ENCODE peak calls at places on chromosome 16, in seven cellular contexts. Q, C, B, V, X, J and N are unnamed samples.

GRCh38 chr16:23026777-23027362 is 122.4 kb downstream of the USP31 start:
- DNase-seq in Q (no peak), C (no peak), B (peak), V (peak), X (peak), J (no peak), N (peak)

GRCh38 chr16:49411121-49411970 is 37.7 kb downstream of the C16orf78 start:
- DNase-seq in Q (no peak), C (no peak), B (no peak), V (no peak), X (no peak), J (no peak), N (no peak)

GRCh38 chr16:20383106-20384029 is 21.2 kb downstream of the PDILT start:
- DNase-seq in Q (no peak), C (peak), B (peak), V (peak), X (peak), J (peak), N (peak)

GRCh38 chr16:3089717-3090592 is 9.1 kb downstream of the ZSCAN10 start:
- DNase-seq in Q (no peak), C (no peak), B (no peak), V (no peak), X (no peak), J (no peak), N (no peak)

GRCh38 chr16:49644143-49644460 is 211.8 kb downstream of the ZNF423 start:
- DNase-seq in Q (no peak), C (no peak), B (peak), V (no peak), X (no peak), J (no peak), N (no peak)

GRCh38 chr16:4586297-4586696 is 28.4 kb downstream of the UBALD1 start:
- DNase-seq in Q (no peak), C (no peak), B (no peak), V (no peak), X (no peak), J (no peak), N (no peak)

GRCh38 chr16:2919511-2920255 is 8.0 kb downstream of the FLYWCH1 start:
- DNase-seq in Q (no peak), C (peak), B (peak), V (peak), X (peak), J (peak), N (peak)

GRCh38 chr16:90008708-90009145 is 10.5 kb downstream of the DBNDD1 start:
- DNase-seq in Q (no peak), C (no peak), B (no peak), V (no peak), X (no peak), J (no peak), N (peak)

GRCh38 chr16:70638814-70639792 is 7.3 kb upstream of the IL34 start:
- DNase-seq in Q (no peak), C (no peak), B (peak), V (no peak), X (no peak), J (no peak), N (no peak)

GRCh38 chr16:27449434-27450188 is 47.6 kb downstream of the IL21R start:
- DNase-seq in Q (no peak), C (peak), B (no peak), V (no peak), X (no peak), J (no peak), N (peak)

GRCh38 chr16:82544378-82544777 is 82.4 kb upstream of the CDH13 start:
- DNase-seq in Q (no peak), C (no peak), B (no peak), V (no peak), X (no peak), J (no peak), N (no peak)

GRCh38 chr16:12459401-12459791 is 344.3 kb downstream of the CPPED1 start:
- DNase-seq in Q (peak), C (peak), B (no peak), V (no peak), X (no peak), J (peak), N (no peak)

GRCh38 chr16:2147981-2148671 is at the start of gene RAB26:
- DNase-seq in Q (peak), C (peak), B (peak), V (peak), X (peak), J (peak), N (peak)

GRCh38 chr16:54651851-54652770 is 278.6 kb upstream of the IRX5 start:
- DNase-seq in Q (peak), C (no peak), B (peak), V (no peak), X (no peak), J (no peak), N (no peak)

GRCh38 chr16:57126412-57126811 is 34.0 kb downstream of the CPNE2 start:
- DNase-seq in Q (no peak), C (no peak), B (no peak), V (no peak), X (no peak), J (no peak), N (peak)

GRCh38 chr16:11111166-11111565 is 144.8 kb downstream of the SOCS1 start:
- DNase-seq in Q (no peak), C (no peak), B (no peak), V (no peak), X (no peak), J (no peak), N (no peak)

GRCh38 chr16:79770244-79771064 is 169.9 kb upstream of the MAF start:
- DNase-seq in Q (peak), C (peak), B (peak), V (peak), X (peak), J (peak), N (peak)

GRCh38 chr16:77469639-77470038 is 34.8 kb upstream of the ADAMTS18 start:
- DNase-seq in Q (no peak), C (no peak), B (no peak), V (no peak), X (no peak), J (no peak), N (no peak)

GRCh38 chr16:75491876-75492275 is 3.4 kb downstream of the CHST6 start:
- DNase-seq in Q (no peak), C (no peak), B (no peak), V (no peak), X (no peak), J (no peak), N (peak)

GRCh38 chr16:88628512-88628974 is 9.8 kb upstream of the IL17C start:
- DNase-seq in Q (no peak), C (no peak), B (peak), V (no peak), X (peak), J (no peak), N (no peak)

GRCh38 chr16:77662241-77662640 is 60.1 kb upstream of the NUDT7 start:
- DNase-seq in Q (no peak), C (no peak), B (no peak), V (no peak), X (no peak), J (no peak), N (no peak)

GRCh38 chr16:53732296-53732929 is 28.5 kb downstream of the FTO start:
- DNase-seq in Q (no peak), C (peak), B (peak), V (no peak), X (peak), J (no peak), N (no peak)

GRCh38 chr16:4601317-4602186 is 13.1 kb downstream of the UBALD1 start:
- DNase-seq in Q (no peak), C (no peak), B (peak), V (no peak), X (no peak), J (no peak), N (no peak)

GRCh38 chr16:17271687-17272086 is 199.1 kb downstream of the XYLT1 start:
- DNase-seq in Q (no peak), C (peak), B (peak), V (no peak), X (no peak), J (peak), N (no peak)

GRCh38 chr16:35690413-35690812 is 2231.0 kb downstream of the TP53TG3F start:
- DNase-seq in Q (no peak), C (no peak), B (no peak), V (no peak), X (no peak), J (no peak), N (no peak)

GRCh38 chr16:70685938-70686375 is at the start of gene MTSS2:
- DNase-seq in Q (peak), C (peak), B (peak), V (peak), X (peak), J (peak), N (peak)

GRCh38 chr16:57029161-57030160 is 40.1 kb downstream of the NLRC5 start:
- DNase-seq in Q (no peak), C (no peak), B (peak), V (no peak), X (no peak), J (no peak), N (peak)

GRCh38 chr16:893360-893759 is 77.4 kb downstream of the LMF1 start:
- DNase-seq in Q (no peak), C (no peak), B (no peak), V (no peak), X (no peak), J (no peak), N (no peak)

GRCh38 chr16:75045424-75045823 is 46.6 kb downstream of the ZNRF1 start:
- DNase-seq in Q (no peak), C (no peak), B (no peak), V (no peak), X (no peak), J (no peak), N (no peak)

GRCh38 chr16:67207116-67207856 is 8.4 kb downstream of the ELMO3 start:
- DNase-seq in Q (no peak), C (no peak), B (no peak), V (no peak), X (no peak), J (no peak), N (no peak)

GRCh38 chr16:88815901-88816589 is 4.3 kb upstream of the APRT start:
- DNase-seq in Q (no peak), C (peak), B (peak), V (peak), X (peak), J (no peak), N (peak)

GRCh38 chr16:85162478-85163277 is 50.4 kb upstream of the CIBAR2 start:
- DNase-seq in Q (no peak), C (no peak), B (peak), V (no peak), X (peak), J (peak), N (no peak)

GRCh38 chr16:65884018-65884417 is 482.5 kb upstream of the CDH5 start:
- DNase-seq in Q (no peak), C (no peak), B (no peak), V (no peak), X (no peak), J (no peak), N (no peak)

GRCh38 chr16:65414284-65414984 is 292.6 kb upstream of the CDH11 start:
- DNase-seq in Q (no peak), C (no peak), B (peak), V (no peak), X (peak), J (no peak), N (peak)

GRCh38 chr16:56189990-56190902 is 1.0 kb upstream of the GNAO1 start:
- DNase-seq in Q (no peak), C (no peak), B (no peak), V (no peak), X (peak), J (peak), N (no peak)

GRCh38 chr16:56938664-56939513 is 6.9 kb downstream of the HERPUD1 start:
- DNase-seq in Q (no peak), C (no peak), B (no peak), V (no peak), X (no peak), J (no peak), N (peak)

GRCh38 chr16:52455549-52456277 is 91.2 kb downstream of the TOX3 start:
- DNase-seq in Q (no peak), C (no peak), B (no peak), V (no peak), X (no peak), J (no peak), N (no peak)

GRCh38 chr16:88770459-88771293 is 14.3 kb downstream of the PIEZO1 start:
- DNase-seq in Q (peak), C (peak), B (peak), V (no peak), X (peak), J (no peak), N (peak)

GRCh38 chr16:50665128-50665878 is 15.8 kb downstream of the SNX20 start:
- DNase-seq in Q (peak), C (peak), B (peak), V (peak), X (peak), J (peak), N (peak)

GRCh38 chr16:50668368-50669008 is 12.6 kb downstream of the SNX20 start:
- DNase-seq in Q (no peak), C (peak), B (no peak), V (no peak), X (no peak), J (no peak), N (no peak)

GRCh38 chr16:50669741-50670140 is 11.4 kb downstream of the SNX20 start:
- DNase-seq in Q (no peak), C (no peak), B (no peak), V (no peak), X (no peak), J (no peak), N (no peak)

GRCh38 chr16:50666658-50667496 is 14.2 kb downstream of the SNX20 start:
- DNase-seq in Q (no peak), C (no peak), B (no peak), V (no peak), X (no peak), J (no peak), N (peak)

GRCh38 chr16:50667497-50668367 is 13.4 kb downstream of the SNX20 start:
- DNase-seq in Q (no peak), C (no peak), B (no peak), V (no peak), X (no peak), J (no peak), N (peak)
- TF ChIP-seq CTCF in Q (no peak), C (no peak), B (peak), V (no peak), X (no peak), J (no peak), N (no peak)

GRCh38 chr16:69566437-69567030 is 768 bp downstream of the NFAT5 start:
- DNase-seq in Q (peak), C (peak), B (peak), V (peak), X (peak), J (peak), N (peak)

GRCh38 chr16:69564845-69565610 is 738 bp upstream of the NFAT5 start:
- DNase-seq in Q (no peak), C (no peak), B (peak), V (no peak), X (peak), J (no peak), N (no peak)

GRCh38 chr16:69565611-69566436 is at the start of gene NFAT5:
- DNase-seq in Q (peak), C (peak), B (peak), V (peak), X (peak), J (peak), N (peak)

GRCh38 chr16:69563605-69564580 is 1.9 kb upstream of the NFAT5 start:
- DNase-seq in Q (no peak), C (no peak), B (peak), V (no peak), X (peak), J (no peak), N (peak)

GRCh38 chr16:69567031-69567680 is 1.4 kb downstream of the NFAT5 start:
- DNase-seq in Q (no peak), C (no peak), B (no peak), V (no peak), X (peak), J (peak), N (peak)
- TF ChIP-seq CTCF in Q (no peak), C (peak), B (peak), V (peak), X (no peak), J (peak), N (peak)

GRCh38 chr16:24671455-24671954 is 57.9 kb upstream of the TNRC6A start:
- DNase-seq in Q (no peak), C (no peak), B (no peak), V (no peak), X (no peak), J (no peak), N (peak)
- TF ChIP-seq CTCF in Q (no peak), C (no peak), B (no peak), V (no peak), X (no peak), J (peak), N (no peak)

DNA sequence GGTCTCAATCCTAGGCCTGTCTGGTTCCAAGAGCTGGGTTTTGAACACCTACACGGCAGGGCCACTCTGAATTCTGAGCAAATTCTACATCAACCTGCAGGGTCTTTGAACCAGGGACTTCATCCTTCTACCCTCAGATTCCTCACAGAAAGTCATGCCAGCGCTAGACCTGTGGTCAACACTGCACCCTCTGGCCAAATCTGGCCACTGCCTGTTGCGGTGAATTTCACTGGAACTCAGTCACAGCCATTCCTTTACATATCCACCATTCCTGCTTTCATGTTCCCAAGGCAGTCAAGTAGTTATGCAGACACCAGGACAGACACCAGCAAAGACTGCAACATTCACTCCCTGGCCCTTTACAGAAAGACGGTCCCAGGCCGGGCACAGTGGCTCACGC is 144.6 kb downstream of the C16orf95 start:
- DNase-seq in Q (no peak), C (no peak), B (peak), V (no peak), X (no peak), J (no peak), N (no peak)
- TF ChIP-seq CTCF in Q (no peak), C (no peak), B (peak), V (peak), X (peak), J (no peak), N (no peak)